ENCODE peak calls at places on chromosomes 4 and X, in nine cellular contexts. One of them, this sample, is unnamed. For H3K4me1, the result is how much of the 10 kb centered on the place peaks cover.

GRCh38 chr4:176238157-176238608 is 30.8 kb downstream of the ASB5 start:
- DNase-seq in hepatocyte: peak
- DNase-seq in stomach: no peak
- DNase-seq in cardiac muscle cell: peak
- DNase-seq in sigmoid colon: no peak
- DNase-seq in neural progenitor cell: no peak
- DNase-seq in Peyer's patch: no peak
- DNase-seq in breast epithelium: no peak
- DNase-seq in IMR-90: peak
- DNase-seq in this sample: no peak

GRCh38 chrX:264634-265455 is 16.3 kb upstream of the PLCXD1 start:
- DNase-seq in IMR-90: no peak
- DNase-seq in cardiac muscle cell: peak
- DNase-seq in breast epithelium: peak
- DNase-seq in Peyer's patch: no peak
- DNase-seq in hepatocyte: peak
- DNase-seq in stomach: peak
- DNase-seq in neural progenitor cell: no peak
- DNase-seq in sigmoid colon: peak
- DNase-seq in this sample: no peak

GRCh38 chrX:103571726-103572125 is 13.6 kb upstream of the TCEAL4 start:
- DNase-seq in breast epithelium: no peak
- DNase-seq in neural progenitor cell: no peak
- DNase-seq in IMR-90: no peak
- DNase-seq in hepatocyte: no peak
- DNase-seq in sigmoid colon: no peak
- DNase-seq in stomach: no peak
- DNase-seq in Peyer's patch: no peak
- DNase-seq in cardiac muscle cell: no peak
- DNase-seq in this sample: no peak

GRCh38 chrX:11386001-11386523 is 92.8 kb downstream of the AMELX start:
- DNase-seq in breast epithelium: no peak
- DNase-seq in Peyer's patch: no peak
- DNase-seq in hepatocyte: peak
- DNase-seq in sigmoid colon: no peak
- DNase-seq in stomach: no peak
- DNase-seq in neural progenitor cell: no peak
- DNase-seq in IMR-90: peak
- DNase-seq in cardiac muscle cell: peak
- DNase-seq in this sample: no peak

GRCh38 chrX:3184176-3184930 is 143.1 kb downstream of the ARSF start:
- DNase-seq in cardiac muscle cell: peak
- DNase-seq in Peyer's patch: no peak
- DNase-seq in breast epithelium: peak
- DNase-seq in stomach: no peak
- DNase-seq in sigmoid colon: peak
- DNase-seq in hepatocyte: peak
- DNase-seq in neural progenitor cell: no peak
- DNase-seq in IMR-90: peak
- DNase-seq in this sample: no peak

GRCh38 chr4:120209706-120210105 is 143.1 kb upstream of the MAD2L1 start:
- DNase-seq in breast epithelium: no peak
- DNase-seq in neural progenitor cell: no peak
- DNase-seq in sigmoid colon: no peak
- DNase-seq in IMR-90: no peak
- DNase-seq in Peyer's patch: no peak
- DNase-seq in hepatocyte: no peak
- DNase-seq in stomach: no peak
- DNase-seq in cardiac muscle cell: no peak
- DNase-seq in this sample: no peak

GRCh38 chr4:5874811-5875465 is 17.9 kb downstream of the CRMP1 start:
- DNase-seq in cardiac muscle cell: no peak
- DNase-seq in stomach: no peak
- DNase-seq in sigmoid colon: no peak
- DNase-seq in neural progenitor cell: peak
- DNase-seq in IMR-90: peak
- DNase-seq in hepatocyte: no peak
- DNase-seq in Peyer's patch: no peak
- DNase-seq in breast epithelium: no peak
- DNase-seq in this sample: peak

GRCh38 chrX:38891641-38892413 is 90.6 kb downstream of the MID1IP1 start:
- DNase-seq in neural progenitor cell: no peak
- DNase-seq in hepatocyte: no peak
- DNase-seq in Peyer's patch: no peak
- DNase-seq in breast epithelium: no peak
- DNase-seq in cardiac muscle cell: no peak
- DNase-seq in sigmoid colon: no peak
- DNase-seq in IMR-90: peak
- DNase-seq in stomach: no peak
- DNase-seq in this sample: no peak

GRCh38 chr4:83240379-83240875 is 44.2 kb downstream of the COQ2 start:
- DNase-seq in IMR-90: no peak
- DNase-seq in stomach: no peak
- DNase-seq in hepatocyte: no peak
- DNase-seq in Peyer's patch: no peak
- DNase-seq in breast epithelium: no peak
- DNase-seq in cardiac muscle cell: no peak
- DNase-seq in sigmoid colon: no peak
- DNase-seq in neural progenitor cell: no peak
- DNase-seq in this sample: no peak

GRCh38 chr4:97216031-97216430 is 927.2 kb downstream of the STPG2 start:
- DNase-seq in cardiac muscle cell: no peak
- DNase-seq in sigmoid colon: no peak
- DNase-seq in IMR-90: no peak
- DNase-seq in hepatocyte: no peak
- DNase-seq in stomach: no peak
- DNase-seq in neural progenitor cell: no peak
- DNase-seq in breast epithelium: no peak
- DNase-seq in Peyer's patch: no peak
- DNase-seq in this sample: no peak

DNA sequence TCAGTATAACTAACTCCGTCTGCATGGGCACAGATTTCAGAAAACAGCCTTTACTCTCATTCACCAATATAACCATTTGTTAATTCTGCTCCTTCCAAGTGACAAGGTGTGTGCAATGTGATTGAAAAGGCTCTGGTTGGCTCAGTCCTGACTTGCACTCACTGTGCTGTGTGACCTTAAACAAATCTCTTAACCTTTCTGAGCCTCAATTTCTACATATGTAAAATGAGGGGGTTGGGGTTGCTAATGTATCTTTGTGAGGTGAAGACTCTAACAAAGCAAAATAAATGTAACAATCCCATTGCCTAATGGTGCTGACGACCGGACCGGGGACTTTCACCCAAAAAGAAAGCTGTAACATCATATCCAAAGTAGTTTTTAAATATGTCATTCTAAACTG is 112.5 kb upstream of the GPC4 start:
- DNase-seq in cardiac muscle cell: no peak
- DNase-seq in neural progenitor cell: no peak
- DNase-seq in Peyer's patch: no peak
- DNase-seq in sigmoid colon: no peak
- DNase-seq in stomach: no peak
- DNase-seq in IMR-90: no peak
- DNase-seq in hepatocyte: no peak
- DNase-seq in breast epithelium: no peak
- DNase-seq in this sample: no peak
- H3K27ac ChIP-seq in cardiac muscle cell: no peak
- H3K27ac ChIP-seq in neural progenitor cell: no peak
- H3K27ac ChIP-seq in Peyer's patch: no peak
- H3K27ac ChIP-seq in sigmoid colon: no peak
- H3K27ac ChIP-seq in stomach: no peak
- H3K27ac ChIP-seq in IMR-90: no peak
- H3K27ac ChIP-seq in hepatocyte: no peak
- H3K27ac ChIP-seq in breast epithelium: no peak
- H3K27ac ChIP-seq in this sample: no peak

GRCh38 chr4:153579410-153579809 is 104.7 kb upstream of the TLR2 start:
- DNase-seq in IMR-90: no peak
- DNase-seq in stomach: no peak
- DNase-seq in Peyer's patch: no peak
- DNase-seq in breast epithelium: no peak
- DNase-seq in cardiac muscle cell: no peak
- DNase-seq in neural progenitor cell: no peak
- DNase-seq in sigmoid colon: no peak
- DNase-seq in hepatocyte: no peak
- DNase-seq in this sample: no peak

GRCh38 chr4:153577053-153577452 is 107.0 kb upstream of the TLR2 start:
- DNase-seq in cardiac muscle cell: no peak
- DNase-seq in IMR-90: no peak
- DNase-seq in Peyer's patch: no peak
- DNase-seq in hepatocyte: no peak
- DNase-seq in neural progenitor cell: no peak
- DNase-seq in sigmoid colon: no peak
- DNase-seq in stomach: no peak
- DNase-seq in breast epithelium: no peak
- DNase-seq in this sample: no peak

GRCh38 chr4:153573881-153574807 is 108.0 kb downstream of the TMEM131L start:
- DNase-seq in cardiac muscle cell: peak
- DNase-seq in breast epithelium: peak
- DNase-seq in Peyer's patch: peak
- DNase-seq in sigmoid colon: peak
- DNase-seq in stomach: peak
- DNase-seq in hepatocyte: peak
- DNase-seq in IMR-90: peak
- DNase-seq in neural progenitor cell: peak
- DNase-seq in this sample: peak

GRCh38 chr4:153573221-153573620 is 107.1 kb downstream of the TMEM131L start:
- DNase-seq in breast epithelium: no peak
- DNase-seq in stomach: no peak
- DNase-seq in cardiac muscle cell: no peak
- DNase-seq in neural progenitor cell: no peak
- DNase-seq in Peyer's patch: no peak
- DNase-seq in hepatocyte: no peak
- DNase-seq in IMR-90: no peak
- DNase-seq in sigmoid colon: peak
- DNase-seq in this sample: no peak

DNA sequence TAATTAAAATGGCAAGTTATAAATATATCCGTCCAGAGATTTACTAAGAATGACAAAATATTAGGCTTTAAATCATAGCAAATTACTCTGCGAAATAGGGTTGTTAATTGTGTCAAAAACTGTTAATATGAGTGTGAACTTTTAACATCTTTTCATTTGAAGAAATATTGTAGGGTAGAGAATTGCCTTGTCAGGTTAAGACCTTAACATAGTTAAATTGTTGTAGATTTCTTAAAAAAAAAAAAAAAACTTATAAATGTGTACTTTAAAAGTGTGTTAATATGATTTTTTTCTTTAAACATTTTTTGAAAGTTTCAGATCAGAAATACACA is 107.7 kb upstream of the TLR2 start:
- DNase-seq in stomach: no peak
- DNase-seq in sigmoid colon: no peak
- DNase-seq in neural progenitor cell: no peak
- DNase-seq in breast epithelium: no peak
- DNase-seq in IMR-90: no peak
- DNase-seq in Peyer's patch: no peak
- DNase-seq in cardiac muscle cell: no peak
- DNase-seq in hepatocyte: no peak
- DNase-seq in this sample: no peak
- TF ChIP-seq CTCF in stomach: no peak
- TF ChIP-seq CTCF in sigmoid colon: peak
- TF ChIP-seq CTCF in neural progenitor cell: no peak
- TF ChIP-seq CTCF in breast epithelium: no peak
- TF ChIP-seq CTCF in IMR-90: no peak
- TF ChIP-seq CTCF in Peyer's patch: no peak
- TF ChIP-seq CTCF in cardiac muscle cell: no peak
- TF ChIP-seq CTCF in hepatocyte: no peak
- TF ChIP-seq CTCF in this sample: no peak

DNA sequence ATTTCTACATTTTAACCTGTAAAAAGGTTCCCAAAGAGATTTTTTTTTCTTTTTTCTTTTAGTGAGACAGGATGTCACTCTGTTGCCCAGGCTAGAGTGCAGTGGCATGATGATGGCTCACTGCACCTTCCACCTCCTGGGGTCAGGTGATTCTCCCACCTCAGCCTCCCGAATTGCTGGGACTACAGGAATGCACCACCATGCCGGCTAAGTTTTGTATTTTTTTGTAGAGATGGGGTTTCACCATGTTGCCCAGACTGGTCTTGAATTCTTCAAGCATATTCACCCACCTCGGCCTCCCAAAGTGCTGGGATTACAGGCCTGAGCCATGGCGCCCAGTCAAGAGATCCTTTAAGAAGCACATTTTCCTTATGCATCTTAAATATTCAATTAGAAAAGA is 12.6 kb downstream of the RHOH start:
- DNase-seq in stomach: no peak
- DNase-seq in Peyer's patch: no peak
- DNase-seq in neural progenitor cell: no peak
- DNase-seq in hepatocyte: no peak
- DNase-seq in sigmoid colon: no peak
- DNase-seq in breast epithelium: no peak
- DNase-seq in IMR-90: no peak
- DNase-seq in cardiac muscle cell: no peak
- DNase-seq in this sample: no peak
- H3K4me1 ChIP-seq in stomach: under half
- H3K4me1 ChIP-seq in Peyer's patch: under half
- H3K4me1 ChIP-seq in neural progenitor cell: under half
- H3K4me1 ChIP-seq in hepatocyte: under half
- H3K4me1 ChIP-seq in sigmoid colon: under half
- H3K4me1 ChIP-seq in breast epithelium: under half
- H3K4me1 ChIP-seq in IMR-90: under half
- H3K4me1 ChIP-seq in cardiac muscle cell: under half
- H3K4me1 ChIP-seq in this sample: under half

DNA sequence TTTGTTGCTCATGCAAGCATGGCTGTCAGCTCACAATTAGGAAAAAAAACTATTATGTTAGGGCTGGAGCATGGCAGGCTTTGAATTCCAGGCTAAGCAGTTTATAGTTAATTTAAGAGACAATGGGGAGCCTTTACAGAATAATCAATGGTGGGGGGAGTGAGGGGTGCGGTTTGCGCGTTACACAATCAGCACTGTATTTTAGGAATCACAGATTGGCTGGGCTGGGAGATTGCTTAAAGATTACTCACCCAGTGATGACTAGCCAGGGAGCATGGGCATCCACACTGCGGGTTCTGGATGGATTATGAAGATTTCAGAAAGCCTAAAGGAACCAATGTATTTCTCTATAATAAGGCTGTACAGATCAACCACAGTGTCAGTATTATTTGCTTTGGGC is 186.6 kb downstream of the SOX3 start:
- DNase-seq in breast epithelium: no peak
- DNase-seq in IMR-90: no peak
- DNase-seq in hepatocyte: no peak
- DNase-seq in Peyer's patch: no peak
- DNase-seq in cardiac muscle cell: no peak
- DNase-seq in neural progenitor cell: peak
- DNase-seq in sigmoid colon: no peak
- DNase-seq in stomach: no peak
- DNase-seq in this sample: no peak
- H3K27ac ChIP-seq in breast epithelium: no peak
- H3K27ac ChIP-seq in IMR-90: no peak
- H3K27ac ChIP-seq in hepatocyte: no peak
- H3K27ac ChIP-seq in Peyer's patch: no peak
- H3K27ac ChIP-seq in cardiac muscle cell: no peak
- H3K27ac ChIP-seq in neural progenitor cell: no peak
- H3K27ac ChIP-seq in sigmoid colon: no peak
- H3K27ac ChIP-seq in stomach: no peak
- H3K27ac ChIP-seq in this sample: no peak

This sample was measured in foreskin keratinocyte.